ENCODE peak calls at places on chromosomes 6 and 20, in nine cellular contexts. One of them, this sample, is unnamed.

GRCh38 chr6:45949256-45949655 is 66.4 kb downstream of the CLIC5 start:
- DNase-seq in glutamatergic neuron: no peak
- DNase-seq in neural crest cell: no peak
- DNase-seq in thoracic aorta: no peak
- DNase-seq in BJ: no peak
- DNase-seq in fibroblast of pulmonary artery: no peak
- DNase-seq in HepG2: no peak
- DNase-seq in lower lobe of right lung: no peak
- DNase-seq in mammary epithelial cell: peak; percentile 15
- DNase-seq in this sample: no peak

GRCh38 chr6:84074988-84075781 is 41.6 kb downstream of the MRAP2 start:
- DNase-seq in BJ: no peak
- DNase-seq in fibroblast of pulmonary artery: peak; percentile 56
- DNase-seq in mammary epithelial cell: peak; percentile 50
- DNase-seq in glutamatergic neuron: no peak
- DNase-seq in neural crest cell: no peak
- DNase-seq in lower lobe of right lung: no peak
- DNase-seq in HepG2: no peak
- DNase-seq in thoracic aorta: no peak
- DNase-seq in this sample: no peak

GRCh38 chr20:46285740-46286139 is 22.6 kb downstream of the CDH22 start:
- DNase-seq in neural crest cell: no peak
- DNase-seq in fibroblast of pulmonary artery: no peak
- DNase-seq in mammary epithelial cell: no peak
- DNase-seq in BJ: no peak
- DNase-seq in HepG2: no peak
- DNase-seq in glutamatergic neuron: no peak
- DNase-seq in lower lobe of right lung: no peak
- DNase-seq in thoracic aorta: no peak
- DNase-seq in this sample: no peak

GRCh38 chr6:123802351-123802696 is 1.3 kb upstream of the NKAIN2 start:
- DNase-seq in fibroblast of pulmonary artery: no peak
- DNase-seq in mammary epithelial cell: no peak
- DNase-seq in lower lobe of right lung: no peak
- DNase-seq in HepG2: no peak
- DNase-seq in thoracic aorta: no peak
- DNase-seq in BJ: no peak
- DNase-seq in neural crest cell: no peak
- DNase-seq in glutamatergic neuron: no peak
- DNase-seq in this sample: no peak

GRCh38 chr20:14536738-14537137 is 199.3 kb upstream of the FLRT3 start:
- DNase-seq in glutamatergic neuron: no peak
- DNase-seq in HepG2: no peak
- DNase-seq in neural crest cell: no peak
- DNase-seq in BJ: no peak
- DNase-seq in thoracic aorta: no peak
- DNase-seq in lower lobe of right lung: no peak
- DNase-seq in mammary epithelial cell: peak; percentile 64
- DNase-seq in fibroblast of pulmonary artery: no peak
- DNase-seq in this sample: no peak

GRCh38 chr6:126548301-126548700 is 208.4 kb downstream of the CENPW start:
- DNase-seq in HepG2: no peak
- DNase-seq in glutamatergic neuron: no peak
- DNase-seq in fibroblast of pulmonary artery: no peak
- DNase-seq in neural crest cell: no peak
- DNase-seq in lower lobe of right lung: no peak
- DNase-seq in BJ: no peak
- DNase-seq in thoracic aorta: no peak
- DNase-seq in mammary epithelial cell: no peak
- DNase-seq in this sample: no peak

GRCh38 chr6:15336905-15337583 is 91.2 kb downstream of the JARID2 start:
- DNase-seq in fibroblast of pulmonary artery: no peak
- DNase-seq in BJ: no peak
- DNase-seq in HepG2: no peak
- DNase-seq in neural crest cell: no peak
- DNase-seq in lower lobe of right lung: no peak
- DNase-seq in mammary epithelial cell: no peak
- DNase-seq in thoracic aorta: no peak
- DNase-seq in glutamatergic neuron: no peak
- DNase-seq in this sample: no peak

GRCh38 chr20:41452226-41452625 is 85.6 kb upstream of the EMILIN3 start:
- DNase-seq in BJ: no peak
- DNase-seq in lower lobe of right lung: no peak
- DNase-seq in neural crest cell: no peak
- DNase-seq in glutamatergic neuron: no peak
- DNase-seq in HepG2: no peak
- DNase-seq in thoracic aorta: no peak
- DNase-seq in mammary epithelial cell: no peak
- DNase-seq in fibroblast of pulmonary artery: no peak
- DNase-seq in this sample: no peak

GRCh38 chr6:156634971-156635371 is 142.2 kb upstream of the ARID1B start:
- DNase-seq in thoracic aorta: no peak
- DNase-seq in lower lobe of right lung: no peak
- DNase-seq in neural crest cell: no peak
- DNase-seq in fibroblast of pulmonary artery: no peak
- DNase-seq in mammary epithelial cell: no peak
- DNase-seq in glutamatergic neuron: no peak
- DNase-seq in BJ: no peak
- DNase-seq in HepG2: no peak
- DNase-seq in this sample: no peak

GRCh38 chr6:131643855-131644460 is 6.9 kb downstream of the ENPP3 start:
- DNase-seq in mammary epithelial cell: no peak
- DNase-seq in fibroblast of pulmonary artery: no peak
- DNase-seq in lower lobe of right lung: no peak
- DNase-seq in thoracic aorta: no peak
- DNase-seq in glutamatergic neuron: no peak
- DNase-seq in HepG2: no peak
- DNase-seq in BJ: no peak
- DNase-seq in neural crest cell: no peak
- DNase-seq in this sample: no peak

GRCh38 chr20:52410182-52410647 is 218.6 kb upstream of the ZFP64 start:
- DNase-seq in mammary epithelial cell: no peak
- DNase-seq in BJ: peak; percentile 62
- DNase-seq in glutamatergic neuron: no peak
- DNase-seq in fibroblast of pulmonary artery: peak; percentile 84
- DNase-seq in thoracic aorta: no peak
- DNase-seq in lower lobe of right lung: peak; percentile 49
- DNase-seq in HepG2: no peak
- DNase-seq in neural crest cell: no peak
- DNase-seq in this sample: no peak

GRCh38 chr6:110389689-110390382 is 25.5 kb downstream of the DDO start:
- DNase-seq in lower lobe of right lung: no peak
- DNase-seq in thoracic aorta: no peak
- DNase-seq in BJ: no peak
- DNase-seq in glutamatergic neuron: no peak
- DNase-seq in neural crest cell: no peak
- DNase-seq in mammary epithelial cell: no peak
- DNase-seq in HepG2: no peak
- DNase-seq in fibroblast of pulmonary artery: no peak
- DNase-seq in this sample: peak; percentile 22

GRCh38 chr6:3911614-3912336 is 62.6 kb downstream of the FAM50B start:
- DNase-seq in HepG2: peak; percentile 93
- DNase-seq in mammary epithelial cell: peak; percentile 77
- DNase-seq in neural crest cell: no peak
- DNase-seq in thoracic aorta: peak; percentile 69
- DNase-seq in fibroblast of pulmonary artery: peak; percentile 92
- DNase-seq in glutamatergic neuron: no peak
- DNase-seq in lower lobe of right lung: no peak
- DNase-seq in BJ: peak; percentile 56
- DNase-seq in this sample: no peak

GRCh38 chr20:47854687-47855212 is 69.5 kb upstream of the SULF2 start:
- DNase-seq in lower lobe of right lung: no peak
- DNase-seq in BJ: no peak
- DNase-seq in neural crest cell: peak; percentile 41
- DNase-seq in HepG2: peak; percentile 69
- DNase-seq in glutamatergic neuron: peak; percentile 47
- DNase-seq in fibroblast of pulmonary artery: peak; percentile 79
- DNase-seq in thoracic aorta: no peak
- DNase-seq in mammary epithelial cell: peak; percentile 57
- DNase-seq in this sample: peak; percentile 18
- TF ChIP-seq CTCF in lower lobe of right lung: peak; percentile 18
- TF ChIP-seq CTCF in BJ: peak; percentile 52
- TF ChIP-seq CTCF in neural crest cell: peak; percentile 51
- TF ChIP-seq CTCF in HepG2: peak; percentile 95
- TF ChIP-seq CTCF in glutamatergic neuron: peak; percentile 24
- TF ChIP-seq CTCF in fibroblast of pulmonary artery: peak; percentile 70
- TF ChIP-seq CTCF in thoracic aorta: no peak
- TF ChIP-seq CTCF in mammary epithelial cell: peak; percentile 66
- TF ChIP-seq CTCF in this sample: no peak

DNA sequence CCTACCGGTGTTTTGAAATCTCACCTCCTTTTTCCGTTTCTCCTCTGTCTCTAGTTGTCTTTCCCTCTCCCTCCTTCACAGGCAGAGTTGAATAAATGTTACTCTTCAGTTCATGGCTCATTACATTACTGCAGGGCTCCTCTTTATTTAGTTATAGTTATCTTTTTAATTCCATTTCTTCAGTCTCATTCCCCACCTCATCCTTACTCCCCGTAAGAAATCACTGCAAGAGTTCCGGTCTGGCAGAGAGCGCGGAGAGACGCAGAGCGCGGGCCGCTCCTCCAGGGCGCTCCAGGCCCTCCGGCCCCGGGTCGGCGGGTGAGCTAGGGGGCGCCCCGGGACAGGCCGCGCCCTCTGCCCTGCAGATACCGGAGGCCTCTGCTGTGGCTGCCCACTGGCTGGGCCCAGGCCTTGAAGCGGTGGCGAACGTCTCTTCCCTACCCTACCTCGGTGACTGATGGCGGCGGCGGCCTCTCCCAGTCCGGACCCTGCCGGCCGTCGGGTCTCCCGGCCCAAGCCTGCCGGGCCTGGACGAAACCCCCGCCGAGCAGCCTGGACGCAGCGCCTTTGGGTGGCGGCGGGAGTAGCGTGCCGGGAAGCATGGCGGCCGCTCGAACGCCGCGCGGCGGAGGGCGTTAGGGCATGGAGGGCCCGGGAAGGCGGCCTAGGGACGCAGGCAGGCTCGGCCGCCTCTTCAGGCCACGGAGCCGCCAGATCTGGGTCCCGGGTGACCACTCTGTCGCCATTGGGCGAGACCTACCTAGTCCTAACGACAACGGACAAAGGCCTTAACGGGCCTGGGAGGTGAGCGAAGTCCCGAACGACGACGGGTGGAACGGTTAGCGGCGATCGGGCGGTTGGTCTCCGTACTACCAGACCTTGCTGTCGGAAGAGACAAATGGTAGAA is 16.4 kb upstream of the HMGN4 start:
- DNase-seq in glutamatergic neuron: peak; percentile 90
- DNase-seq in lower lobe of right lung: peak; percentile 90
- DNase-seq in neural crest cell: peak; percentile 64
- DNase-seq in BJ: no peak
- DNase-seq in thoracic aorta: peak; percentile 26
- DNase-seq in mammary epithelial cell: peak; percentile 60
- DNase-seq in HepG2: no peak
- DNase-seq in fibroblast of pulmonary artery: peak; percentile 72
- DNase-seq in this sample: peak; percentile 91
- TF ChIP-seq CTCF in glutamatergic neuron: peak; percentile 36
- TF ChIP-seq CTCF in lower lobe of right lung: peak; percentile 58
- TF ChIP-seq CTCF in neural crest cell: peak; percentile 45
- TF ChIP-seq CTCF in BJ: peak; percentile 29
- TF ChIP-seq CTCF in thoracic aorta: peak; percentile 26
- TF ChIP-seq CTCF in mammary epithelial cell: no peak
- TF ChIP-seq CTCF in HepG2: peak; percentile 43
- TF ChIP-seq CTCF in fibroblast of pulmonary artery: no peak
- TF ChIP-seq CTCF in this sample: no peak

GRCh38 chr6:136921521-136921935 is 573 bp upstream of the SLC35D3 start:
- DNase-seq in lower lobe of right lung: peak; percentile 49
- DNase-seq in mammary epithelial cell: no peak
- DNase-seq in fibroblast of pulmonary artery: no peak
- DNase-seq in neural crest cell: peak; percentile 17
- DNase-seq in glutamatergic neuron: peak; percentile 36
- DNase-seq in BJ: no peak
- DNase-seq in HepG2: no peak
- DNase-seq in thoracic aorta: no peak
- DNase-seq in this sample: peak; percentile 29

GRCh38 chr6:136922680-136922996 is 537 bp downstream of the SLC35D3 start:
- DNase-seq in neural crest cell: peak; percentile 10
- DNase-seq in BJ: no peak
- DNase-seq in lower lobe of right lung: no peak
- DNase-seq in mammary epithelial cell: peak; percentile 26
- DNase-seq in thoracic aorta: no peak
- DNase-seq in glutamatergic neuron: no peak
- DNase-seq in HepG2: no peak
- DNase-seq in fibroblast of pulmonary artery: no peak
- DNase-seq in this sample: no peak

GRCh38 chr6:136923116-136923953 is 1.2 kb downstream of the SLC35D3 start:
- DNase-seq in lower lobe of right lung: no peak
- DNase-seq in mammary epithelial cell: no peak
- DNase-seq in thoracic aorta: no peak
- DNase-seq in fibroblast of pulmonary artery: no peak
- DNase-seq in glutamatergic neuron: peak; percentile 40
- DNase-seq in BJ: no peak
- DNase-seq in neural crest cell: no peak
- DNase-seq in HepG2: no peak
- DNase-seq in this sample: no peak

GRCh38 chr6:136920858-136921520 is 1.1 kb upstream of the SLC35D3 start:
- DNase-seq in thoracic aorta: no peak
- DNase-seq in BJ: no peak
- DNase-seq in lower lobe of right lung: no peak
- DNase-seq in fibroblast of pulmonary artery: peak; percentile 13
- DNase-seq in neural crest cell: no peak
- DNase-seq in glutamatergic neuron: peak; percentile 26
- DNase-seq in HepG2: no peak
- DNase-seq in mammary epithelial cell: peak; percentile 6
- DNase-seq in this sample: peak; percentile 10

DNA sequence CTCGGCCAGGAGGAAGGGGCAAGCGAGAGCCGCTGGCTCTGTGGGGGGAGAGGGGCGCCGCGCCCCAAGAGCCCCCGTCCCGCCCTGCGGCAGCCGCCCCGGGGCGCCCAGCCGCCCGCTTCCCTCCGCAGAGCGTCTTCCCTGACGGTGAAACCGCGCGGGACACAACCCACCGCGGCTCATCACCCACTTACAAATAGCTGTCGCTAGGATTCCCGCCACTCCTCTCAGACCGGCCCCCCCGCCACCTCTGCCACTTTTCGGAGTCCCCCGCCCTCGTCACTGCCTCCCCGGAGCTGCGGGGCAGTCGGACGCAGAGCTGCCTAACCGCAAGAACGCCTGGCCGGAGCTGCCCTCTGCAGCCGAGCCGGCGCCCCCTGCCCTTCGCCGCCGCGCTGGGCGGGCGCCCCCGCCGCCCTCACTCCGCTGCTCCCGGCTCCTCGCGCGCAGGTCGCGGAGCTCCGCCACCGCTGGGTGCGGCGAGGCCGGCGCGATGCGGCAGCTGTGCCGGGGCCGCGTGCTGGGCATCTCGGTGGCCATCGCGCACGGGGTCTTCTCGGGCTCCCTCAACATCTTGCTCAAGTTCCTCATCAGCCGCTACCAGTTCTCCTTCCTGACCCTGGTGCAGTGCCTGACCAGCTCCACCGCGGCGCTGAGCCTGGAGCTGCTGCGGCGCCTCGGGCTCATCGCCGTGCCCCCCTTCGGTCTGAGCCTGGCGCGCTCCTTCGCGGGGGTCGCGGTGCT is at the start of gene SLC35D3:
- DNase-seq in HepG2: no peak
- DNase-seq in thoracic aorta: no peak
- DNase-seq in fibroblast of pulmonary artery: no peak
- DNase-seq in glutamatergic neuron: peak; percentile 46
- DNase-seq in BJ: no peak
- DNase-seq in neural crest cell: peak; percentile 28
- DNase-seq in lower lobe of right lung: peak; percentile 56
- DNase-seq in mammary epithelial cell: no peak
- DNase-seq in this sample: peak; percentile 42
- TF ChIP-seq CTCF in HepG2: no peak
- TF ChIP-seq CTCF in thoracic aorta: no peak
- TF ChIP-seq CTCF in fibroblast of pulmonary artery: no peak
- TF ChIP-seq CTCF in glutamatergic neuron: no peak
- TF ChIP-seq CTCF in BJ: no peak
- TF ChIP-seq CTCF in neural crest cell: no peak
- TF ChIP-seq CTCF in lower lobe of right lung: no peak
- TF ChIP-seq CTCF in mammary epithelial cell: no peak
- TF ChIP-seq CTCF in this sample: no peak

GRCh38 chr6:159978291-159979135 is 9.6 kb downstream of the IGF2R start:
- DNase-seq in glutamatergic neuron: no peak
- DNase-seq in mammary epithelial cell: no peak
- DNase-seq in HepG2: no peak
- DNase-seq in lower lobe of right lung: no peak
- DNase-seq in neural crest cell: no peak
- DNase-seq in fibroblast of pulmonary artery: no peak
- DNase-seq in thoracic aorta: no peak
- DNase-seq in BJ: no peak
- DNase-seq in this sample: no peak
- TF ChIP-seq CTCF in glutamatergic neuron: no peak
- TF ChIP-seq CTCF in mammary epithelial cell: no peak
- TF ChIP-seq CTCF in HepG2: no peak
- TF ChIP-seq CTCF in lower lobe of right lung: no peak
- TF ChIP-seq CTCF in neural crest cell: no peak
- TF ChIP-seq CTCF in fibroblast of pulmonary artery: no peak
- TF ChIP-seq CTCF in thoracic aorta: no peak
- TF ChIP-seq CTCF in BJ: no peak
- TF ChIP-seq CTCF in this sample: no peak

This sample was measured in endothelial cell.